ENCODE peak calls at places on chromosomes 6 and 20, in five cellular contexts. U is H9; O is tibial nerve; B is effector memory CD4-positive, alpha-beta T cell; M is spleen. T is an unnamed sample. For H3K4me1 and H3K9me3, the result is how much of the 10 kb centered on the place peaks cover.

GRCh38 chr6:133132583-133132982 is 108.6 kb upstream of the EYA4 start:
- DNase-seq in B (no peak), U (no peak), O (no peak), M (no peak), T (no peak)

GRCh38 chr6:48067148-48067709 is 43.8 kb downstream of the PTCHD4 start:
- DNase-seq in U (no peak), O (no peak), M (no peak), B (no peak), T (no peak)

GRCh38 chr20:9741996-9742395 is 96.9 kb downstream of the PAK5 start:
- DNase-seq in O (no peak), B (no peak), U (no peak), M (no peak), T (no peak)

GRCh38 chr20:48079028-48079427 is 293.7 kb upstream of the SULF2 start:
- DNase-seq in O (no peak), U (no peak), M (no peak), B (no peak), T (no peak)

GRCh38 chr6:93454533-93454932 is 35.2 kb upstream of the EPHA7 start:
- DNase-seq in U (peak), O (no peak), B (no peak), M (no peak), T (no peak)

GRCh38 chr20:22771706-22772105 is 187.3 kb upstream of the FOXA2 start:
- DNase-seq in U (no peak), O (no peak), M (no peak), B (no peak), T (no peak)

GRCh38 chr20:906703-907102 is 9.4 kb downstream of the ANGPT4 start:
- DNase-seq in B (no peak), M (peak), U (no peak), O (peak), T (no peak)

GRCh38 chr6:36247691-36248090 is 22.2 kb upstream of the PNPLA1 start:
- DNase-seq in O (peak), U (no peak), M (no peak), B (no peak), T (no peak)

GRCh38 chr20:41701596-41702350 is 83.6 kb upstream of the CHD6 start:
- DNase-seq in U (peak), B (no peak), M (no peak), O (no peak), T (no peak)

GRCh38 chr6:33112148-33112547 is 36.4 kb downstream of the HLA-DPB1 start:
- DNase-seq in U (no peak), M (no peak), O (peak), B (no peak), T (peak)

GRCh38 chr6:30829639-30830250 is 54.6 kb upstream of the DDR1 start:
- DNase-seq in O (no peak), M (no peak), U (peak), B (no peak), T (no peak)
- H3K27ac ChIP-seq in O (peak), M (peak), U (no peak), B (peak), T (peak)

GRCh38 chr20:11454966-11455799 is 462.5 kb upstream of the BTBD3 start:
- DNase-seq in O (no peak), U (no peak), M (no peak), B (no peak), T (no peak)

GRCh38 chr20:11459090-11459877 is 458.4 kb upstream of the BTBD3 start:
- DNase-seq in B (no peak), O (no peak), U (no peak), M (no peak), T (no peak)

GRCh38 chr20:11453430-11453829 is 464.3 kb upstream of the BTBD3 start:
- DNase-seq in B (no peak), M (no peak), O (no peak), U (no peak), T (no peak)

GRCh38 chr20:11452326-11452725 is 465.4 kb upstream of the BTBD3 start:
- DNase-seq in O (no peak), M (no peak), B (no peak), U (no peak), T (no peak)

GRCh38 chr20:11457476-11457875 is 460.2 kb upstream of the BTBD3 start:
- DNase-seq in B (no peak), U (no peak), O (no peak), M (no peak), T (no peak)
- H3K4me1 ChIP-seq in B (under half), U (under half), O (under half), M (under half), T (under half)

DNA sequence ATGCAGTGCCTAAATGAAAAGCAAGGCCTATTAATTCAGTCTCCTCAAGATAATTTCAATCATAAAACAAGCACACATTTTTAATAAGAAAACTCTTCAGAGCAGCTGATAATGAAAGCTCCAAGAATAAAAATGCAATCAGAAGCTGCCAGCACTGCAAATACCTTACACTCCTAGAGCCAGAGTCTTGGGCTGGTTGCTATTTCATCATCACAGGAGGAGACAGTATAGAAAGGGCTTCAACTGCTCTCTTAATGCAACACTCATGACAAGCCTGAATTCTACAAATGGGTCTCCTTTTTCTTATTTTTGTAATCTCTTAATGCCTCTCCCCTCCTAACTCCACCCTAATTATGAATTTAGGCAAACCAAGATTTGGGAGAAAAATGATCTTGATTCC is 11.2 kb upstream of the MC3R start:
- DNase-seq in O (no peak), B (no peak), M (no peak), U (no peak), T (no peak)
- H3K9me3 ChIP-seq in O (under half), B (under half), M (under half), U (half or more), T (under half)

GRCh38 chr20:25046181-25046641 is 11.7 kb downstream of the ACSS1 start:
- DNase-seq in O (no peak), U (no peak), M (peak), B (no peak), T (no peak)

GRCh38 chr20:25045343-25045712 is 12.6 kb downstream of the ACSS1 start:
- DNase-seq in M (peak), O (no peak), U (no peak), B (no peak), T (no peak)

GRCh38 chr20:25044261-25044560 is 13.7 kb downstream of the ACSS1 start:
- DNase-seq in M (no peak), U (no peak), O (no peak), B (no peak), T (no peak)

GRCh38 chr20:25043499-25044260 is 14.3 kb downstream of the ACSS1 start:
- DNase-seq in M (peak), B (no peak), O (no peak), U (no peak), T (no peak)

GRCh38 chr20:25044660-25045342 is 13.1 kb downstream of the ACSS1 start:
- DNase-seq in M (peak), B (no peak), U (no peak), O (no peak), T (no peak)
- H3K27ac ChIP-seq in M (peak), B (no peak), U (no peak), O (peak), T (peak)

DNA sequence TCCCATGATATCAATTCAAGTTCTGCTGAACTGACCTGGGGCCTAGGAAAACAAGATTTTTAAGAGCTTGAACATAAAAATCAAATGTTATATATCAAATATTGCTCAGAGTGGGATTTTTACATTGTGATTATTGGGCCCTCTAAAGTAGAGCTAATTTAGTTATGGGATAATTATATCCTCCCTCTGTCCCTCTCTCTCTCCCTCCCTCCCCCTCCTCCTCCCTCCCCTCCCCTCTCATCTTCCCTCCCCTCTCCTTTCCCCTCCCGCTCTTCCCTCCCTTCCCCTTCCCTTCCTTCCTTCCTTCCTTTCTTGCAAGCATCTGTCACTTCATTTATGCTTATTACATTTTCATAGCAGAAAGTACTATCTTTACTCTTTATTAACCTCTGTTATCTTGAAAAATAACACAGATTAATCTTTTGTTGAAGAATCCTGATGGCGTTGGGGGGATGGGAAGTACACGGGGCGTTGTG is 32.8 kb downstream of the KIF25 start:
- DNase-seq in U (no peak), M (no peak), O (no peak), B (no peak), T (no peak)
- H3K4me1 ChIP-seq in U (under half), M (under half), O (under half), B (under half), T (under half)

DNA sequence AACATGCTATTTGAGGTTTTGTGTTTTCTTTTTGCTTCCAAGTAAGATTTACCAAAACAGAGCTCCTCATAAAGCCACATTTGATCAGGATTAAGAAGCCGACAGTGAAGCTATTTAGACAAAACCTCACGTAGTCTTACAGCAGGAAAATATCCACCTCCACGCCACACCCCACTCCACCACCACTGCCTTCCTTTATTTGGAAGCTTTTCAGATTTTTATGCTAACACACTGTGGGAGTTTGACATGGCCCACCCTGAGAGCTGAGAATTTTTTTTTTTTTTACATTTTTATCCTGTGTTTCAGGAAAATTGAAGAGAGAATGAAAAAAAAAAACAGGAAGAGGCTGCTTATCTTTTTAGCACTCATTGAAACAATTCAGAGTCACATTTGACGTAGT is 104.8 kb upstream of the MC3R start:
- DNase-seq in O (no peak), U (no peak), B (no peak), M (no peak), T (no peak)
- H3K9me3 ChIP-seq in O (under half), U (half or more), B (under half), M (under half), T (under half)

GRCh38 chr6:108618623-108619152 is 58.0 kb downstream of the FOXO3 start:
- DNase-seq in O (no peak), M (no peak), B (no peak), U (no peak), T (no peak)

GRCh38 chr6:108616973-108617372 is 56.3 kb downstream of the FOXO3 start:
- DNase-seq in U (no peak), O (no peak), B (no peak), M (no peak), T (no peak)

GRCh38 chr6:108621117-108621516 is 60.4 kb downstream of the FOXO3 start:
- DNase-seq in B (no peak), O (no peak), U (no peak), M (no peak), T (no peak)

GRCh38 chr6:108616544-108616943 is 55.8 kb downstream of the FOXO3 start:
- DNase-seq in O (peak), U (no peak), M (no peak), B (no peak), T (no peak)

GRCh38 chr6:108619431-108620197 is 58.9 kb downstream of the FOXO3 start:
- DNase-seq in U (no peak), B (no peak), M (no peak), O (no peak), T (no peak)
- H3K27ac ChIP-seq in U (no peak), B (no peak), M (peak), O (no peak), T (no peak)

GRCh38 chr6:42450314-42451145 is 1.2 kb downstream of the TRERF1 start:
- DNase-seq in M (no peak), B (peak), U (no peak), O (no peak), T (no peak)

GRCh38 chr6:42453027-42453648 is 1.4 kb upstream of the TRERF1 start:
- DNase-seq in M (peak), U (peak), B (peak), O (peak), T (peak)

GRCh38 chr6:42451146-42451594 is 556 bp downstream of the TRERF1 start:
- DNase-seq in U (no peak), O (no peak), M (no peak), B (no peak), T (no peak)

GRCh38 chr6:42452171-42453026 is 673 bp upstream of the TRERF1 start:
- DNase-seq in O (peak), B (peak), M (peak), U (peak), T (peak)

GRCh38 chr6:42451595-42452170 is at the start of gene TRERF1:
- DNase-seq in M (peak), B (peak), O (peak), U (peak), T (peak)
- H3K4me1 ChIP-seq in M (under half), B (under half), O (under half), U (under half), T (under half)